ENCODE peak calls at places on chromosomes 4 and X, in eight cellular contexts. Y is nephron progenitor cell, U is fibroblast of lung, G is cardiac muscle cell, T is GM06990, C is GM12865, P is GM20000, J is fibroblast of pulmonary artery. Q is an unnamed sample.

GRCh38 chr4:13476915-13477314 is 7.2 kb downstream of the RAB28 start:
- DNase-seq in Y (no peak), U (no peak), G (no peak), T (peak), C (peak), P (no peak), J (peak), Q (peak)

GRCh38 chrX:110188701-110189558 is 129.0 kb downstream of the AMMECR1 start:
- DNase-seq in Y (no peak), U (no peak), G (no peak), T (no peak), C (no peak), P (no peak), J (no peak), Q (no peak)

GRCh38 chr4:83115656-83116285 is 1.2 kb upstream of the PLAC8 start:
- DNase-seq in Y (no peak), U (no peak), G (no peak), T (no peak), C (no peak), P (no peak), J (no peak), Q (no peak)

GRCh38 chrX:154308108-154308946 is 12.7 kb downstream of the TKTL1 start:
- DNase-seq in Y (peak), U (peak), G (peak), T (peak), C (peak), P (peak), J (peak), Q (peak)

GRCh38 chr4:129240816-129241215 is 144.9 kb downstream of the C4orf33 start:
- DNase-seq in Y (no peak), U (peak), G (no peak), T (no peak), C (no peak), P (no peak), J (no peak), Q (no peak)

GRCh38 chr4:113146876-113147358 is 97.5 kb downstream of the ANK2 start:
- DNase-seq in Y (no peak), U (peak), G (no peak), T (peak), C (peak), P (peak), J (no peak), Q (peak)

GRCh38 chr4:15106417-15106816 is 104.1 kb downstream of the CPEB2 start:
- DNase-seq in Y (no peak), U (peak), G (no peak), T (no peak), C (no peak), P (no peak), J (no peak), Q (no peak)

GRCh38 chr4:68691186-68691585 is 20.7 kb upstream of the UGT2B15 start:
- DNase-seq in Y (no peak), U (no peak), G (no peak), T (no peak), C (no peak), P (no peak), J (no peak), Q (no peak)

GRCh38 chrX:136767104-136767941 is 13.4 kb downstream of the ARHGEF6 start:
- DNase-seq in Y (peak), U (peak), G (peak), T (peak), C (peak), P (peak), J (peak), Q (peak)

GRCh38 chr4:183798249-183798920 is 106.7 kb upstream of the STOX2 start:
- DNase-seq in Y (peak), U (no peak), G (peak), T (no peak), C (no peak), P (no peak), J (no peak), Q (no peak)

GRCh38 chr4:19514276-19515070 is 737.2 kb upstream of the SLIT2 start:
- DNase-seq in Y (no peak), U (peak), G (no peak), T (no peak), C (no peak), P (no peak), J (no peak), Q (peak)
- TF ChIP-seq CTCF in Y (no peak), U (no peak), G (no peak), T (no peak), C (no peak), P (no peak), J (no peak), Q (no peak)

GRCh38 chr4:79046191-79046590 is 107.0 kb upstream of the PAQR3 start:
- DNase-seq in Y (no peak), U (no peak), G (no peak), T (no peak), C (no peak), P (no peak), J (no peak), Q (no peak)

GRCh38 chr4:79044260-79044659 is 105.0 kb upstream of the PAQR3 start:
- DNase-seq in Y (no peak), U (no peak), G (no peak), T (no peak), C (no peak), P (no peak), J (no peak), Q (no peak)

GRCh38 chr4:79042079-79042674 is 102.9 kb upstream of the PAQR3 start:
- DNase-seq in Y (no peak), U (peak), G (peak), T (no peak), C (peak), P (peak), J (peak), Q (peak)
- TF ChIP-seq CTCF in Y (peak), U (peak), G (peak), T (peak), C (peak), P (no peak), J (peak), Q (peak)

GRCh38 chrX:124098089-124098488 is 136.6 kb downstream of the STAG2 start:
- DNase-seq in Y (no peak), U (peak), G (peak), T (no peak), C (peak), P (peak), J (peak), Q (peak)
- TF ChIP-seq CTCF in Y (peak), U (no peak), G (peak), T (peak), C (peak), P (no peak), J (peak), Q (peak)

GRCh38 chr4:154119317-154119716 is 330.4 kb upstream of the SFRP2 start:
- DNase-seq in Y (no peak), U (no peak), G (no peak), T (no peak), C (peak), P (no peak), J (no peak), Q (no peak)
- TF ChIP-seq CTCF in Y (no peak), U (no peak), G (no peak), T (peak), C (peak), P (no peak), J (no peak), Q (peak)

Q was measured in fibroblast of the aortic adventitia.